ENCODE peak calls at places on chromosome 12, in six cellular contexts. A, P, U, H, Q and B are unnamed samples.

GRCh38 chr12:19833775-19834501 is 394.6 kb downstream of the AEBP2 start:
- DNase-seq in Q (no peak), A (no peak), U (no peak), P (peak), H (no peak), B (no peak)

GRCh38 chr12:22532317-22532716 is 12.0 kb downstream of the C2CD5 start:
- DNase-seq in A (no peak), H (no peak), Q (no peak), P (no peak), U (no peak), B (no peak)

GRCh38 chr12:20369164-20370000 is 1.0 kb downstream of the PDE3A start:
- DNase-seq in U (peak), Q (no peak), P (peak), A (peak), H (no peak), B (peak)

GRCh38 chr12:42508913-42509312 is 80.6 kb downstream of the PRICKLE1 start:
- DNase-seq in H (no peak), Q (no peak), P (no peak), A (no peak), U (no peak), B (no peak)

GRCh38 chr12:102543494-102543893 is 63.1 kb upstream of the IGF1 start:
- DNase-seq in P (peak), H (no peak), A (no peak), U (no peak), Q (no peak), B (no peak)

GRCh38 chr12:78671295-78671694 is 193.3 kb upstream of the SYT1 start:
- DNase-seq in U (no peak), P (peak), H (no peak), A (no peak), Q (no peak), B (no peak)

GRCh38 chr12:55842681-55843429 is at the start of gene MMP19:
- DNase-seq in Q (no peak), U (peak), A (no peak), P (peak), H (no peak), B (no peak)

GRCh38 chr12:64091186-64091585 is 130.9 kb downstream of the KICS2 start:
- DNase-seq in A (no peak), Q (no peak), H (no peak), U (no peak), P (no peak), B (no peak)

GRCh38 chr12:55823419-55823818 is 5.6 kb downstream of the ORMDL2 start:
- DNase-seq in H (no peak), P (no peak), Q (no peak), A (no peak), U (no peak), B (no peak)

GRCh38 chr12:106248177-106248848 is 493 bp upstream of the CKAP4 start:
- DNase-seq in Q (peak), H (peak), U (peak), P (peak), A (peak), B (peak)

GRCh38 chr12:2667716-2668440 is 126.9 kb upstream of the FKBP4 start:
- DNase-seq in H (no peak), A (no peak), Q (no peak), P (no peak), U (no peak), B (no peak)

GRCh38 chr12:2547273-2548044 is 247.3 kb upstream of the FKBP4 start:
- DNase-seq in Q (no peak), A (no peak), P (no peak), U (no peak), H (no peak), B (no peak)

GRCh38 chr12:69987453-69988102 is 162.6 kb downstream of the MYRFL start:
- DNase-seq in H (no peak), P (peak), A (peak), Q (no peak), U (no peak), B (no peak)

GRCh38 chr12:67721216-67721615 is 72.7 kb downstream of the DYRK2 start:
- DNase-seq in A (peak), Q (no peak), U (no peak), H (no peak), P (no peak), B (peak)

GRCh38 chr12:104455594-104456416 is 943 bp upstream of the CHST11 start:
- DNase-seq in U (no peak), Q (peak), A (no peak), P (no peak), H (no peak), B (no peak)

GRCh38 chr12:50568338-50569155 is 63.8 kb downstream of the DIP2B start:
- DNase-seq in U (no peak), Q (no peak), P (peak), H (no peak), A (no peak), B (no peak)

GRCh38 chr12:58359084-58359483 is 417.7 kb downstream of the ATP23 start:
- DNase-seq in Q (no peak), H (no peak), U (peak), P (peak), A (no peak), B (no peak)

GRCh38 chr12:32270818-32271710 is 128.3 kb upstream of the FGD4 start:
- DNase-seq in Q (no peak), H (no peak), U (no peak), A (no peak), P (peak), B (no peak)

GRCh38 chr12:2248901-2249381 is 196.2 kb downstream of the CACNA1C start:
- DNase-seq in P (peak), A (no peak), Q (no peak), H (no peak), U (no peak), B (no peak)

GRCh38 chr12:75602111-75602510 is 90.7 kb upstream of the KRR1 start:
- DNase-seq in H (no peak), U (no peak), P (no peak), Q (no peak), A (no peak), B (no peak)

GRCh38 chr12:102427542-102427923 is 52.8 kb downstream of the IGF1 start:
- DNase-seq in U (peak), H (no peak), P (no peak), A (no peak), Q (no peak), B (no peak)

GRCh38 chr12:50065726-50066310 is 8.4 kb downstream of the ASIC1 start:
- DNase-seq in A (no peak), H (no peak), P (peak), U (no peak), Q (no peak), B (no peak)

GRCh38 chr12:66013224-66013623 is 117.3 kb downstream of the LLPH start:
- DNase-seq in A (no peak), H (no peak), P (no peak), Q (no peak), U (no peak), B (no peak)

GRCh38 chr12:98618952-98619351 is 25.5 kb downstream of the SLC25A3 start:
- DNase-seq in U (no peak), P (peak), H (no peak), A (no peak), Q (no peak), B (no peak)

GRCh38 chr12:115794659-115795081 is 482.8 kb downstream of the MED13L start:
- DNase-seq in U (no peak), A (peak), Q (no peak), P (no peak), H (no peak), B (no peak)

DNA sequence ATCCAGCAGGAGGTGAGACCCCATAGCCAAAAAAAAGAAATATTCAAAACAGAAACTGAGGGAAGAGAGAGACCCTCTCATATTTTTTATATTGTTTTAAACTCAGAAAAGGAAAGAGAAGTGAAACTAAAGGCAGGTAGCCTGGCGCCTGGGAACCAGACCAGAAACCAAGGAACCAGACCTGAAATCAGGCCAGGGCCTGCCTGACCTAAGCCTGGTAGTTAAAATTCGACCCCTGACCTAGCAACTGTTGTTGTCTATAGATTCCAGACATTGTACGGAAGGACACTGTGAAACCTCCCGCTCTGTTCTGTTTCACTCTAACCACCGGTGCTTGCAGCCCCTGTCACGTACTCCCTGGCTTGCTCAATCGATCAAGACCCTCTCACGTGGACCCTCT is 38.5 kb upstream of the CD163 start:
- DNase-seq in P (no peak), A (no peak), U (no peak), H (no peak), Q (no peak), B (no peak)
- H3K27ac ChIP-seq in P (no peak), A (no peak), U (no peak), H (no peak), Q (no peak), B (no peak)

DNA sequence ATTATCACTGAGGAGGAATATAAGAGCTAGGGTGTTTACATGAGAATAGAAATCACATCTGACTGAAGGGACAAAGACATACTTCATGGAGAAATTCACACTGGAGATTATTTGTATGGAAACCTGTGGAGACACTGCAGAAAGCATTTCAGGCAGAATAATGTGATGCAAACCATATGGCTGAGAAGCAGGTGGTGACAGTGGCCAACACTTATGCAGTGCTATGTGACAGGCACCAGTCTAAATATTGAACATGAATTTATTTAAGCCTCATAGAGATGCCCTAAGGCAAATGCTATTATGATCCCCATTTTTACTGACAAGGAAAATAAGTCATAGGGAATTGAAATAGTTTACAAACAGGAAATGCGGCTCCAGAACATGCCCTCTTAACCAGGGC is 16.2 kb downstream of the ALG10B start:
- DNase-seq in Q (no peak), A (no peak), U (no peak), P (no peak), H (no peak), B (no peak)
- H3K27ac ChIP-seq in Q (no peak), A (no peak), U (no peak), P (no peak), H (no peak), B (no peak)

GRCh38 chr12:110170535-110171185 is 46.5 kb downstream of the IFT81 start:
- DNase-seq in A (no peak), H (no peak), U (no peak), Q (no peak), P (no peak), B (no peak)
- H3K27ac ChIP-seq in A (no peak), H (no peak), U (no peak), Q (no peak), P (no peak), B (no peak)

GRCh38 chr12:132044661-132045412 is 95.1 kb downstream of the EP400 start:
- DNase-seq in U (no peak), P (no peak), H (no peak), A (no peak), Q (no peak), B (no peak)

GRCh38 chr12:132043216-132043615 is 93.5 kb downstream of the EP400 start:
- DNase-seq in P (no peak), A (no peak), H (no peak), Q (no peak), U (no peak), B (no peak)

GRCh38 chr12:132046561-132046960 is 96.8 kb downstream of the EP400 start:
- DNase-seq in P (peak), Q (no peak), H (no peak), A (no peak), U (no peak), B (no peak)

GRCh38 chr12:132045751-132046150 is 96.0 kb downstream of the EP400 start:
- DNase-seq in U (no peak), P (no peak), Q (no peak), H (no peak), A (no peak), B (no peak)

GRCh38 chr12:132043770-132044467 is 94.2 kb downstream of the EP400 start:
- DNase-seq in A (no peak), P (no peak), H (no peak), U (no peak), Q (no peak), B (no peak)
- H3K27ac ChIP-seq in A (no peak), P (no peak), H (no peak), U (no peak), Q (no peak), B (no peak)

DNA sequence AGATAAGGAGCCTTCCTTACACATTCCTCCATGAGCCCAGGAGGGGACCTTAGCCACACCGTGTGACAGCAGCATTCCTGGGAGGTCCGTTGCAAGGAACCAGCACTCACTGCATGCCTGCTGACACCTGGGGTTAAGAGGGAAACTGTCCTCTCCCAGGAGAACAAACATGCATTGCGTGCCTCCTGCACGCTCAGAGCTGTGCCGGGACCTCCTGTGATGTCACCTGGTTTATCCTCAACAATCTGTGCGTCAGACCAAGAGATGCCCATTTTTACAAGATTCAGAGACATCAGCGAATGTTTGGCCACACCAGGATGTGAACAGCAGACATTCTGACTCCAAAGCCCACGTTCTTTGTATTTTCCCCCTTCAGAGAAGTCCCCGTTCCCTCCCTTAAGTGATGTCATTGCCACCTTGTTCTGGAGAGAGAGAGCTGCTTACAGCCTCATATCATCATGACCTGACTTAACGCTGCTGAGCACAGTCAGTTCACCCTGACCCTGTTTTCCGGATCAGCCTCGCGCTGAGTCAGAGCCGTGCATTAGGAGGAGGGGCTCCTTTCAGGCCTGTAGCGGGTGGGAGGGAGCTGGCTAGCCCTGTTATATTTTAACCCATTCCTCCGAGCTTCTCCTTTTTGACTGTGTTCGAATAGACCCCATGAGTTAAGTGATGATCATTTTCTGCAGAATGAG is 36.2 kb downstream of the TMEM120B start:
- DNase-seq in P (peak), Q (no peak), H (no peak), A (no peak), U (peak), B (no peak)
- H3K27ac ChIP-seq in P (peak), Q (no peak), H (no peak), A (no peak), U (peak), B (no peak)

GRCh38 chr12:120209851-120210250 is 8.9 kb upstream of the RPLP0 start:
- DNase-seq in A (no peak), U (no peak), P (no peak), Q (no peak), H (no peak), B (no peak)
- H3K27ac ChIP-seq in A (no peak), U (no peak), P (no peak), Q (no peak), H (no peak), B (no peak)